ENCODE peak calls at places on chromosome 9, in four cellular contexts. Q is adrenal gland, O is body of pancreas, P is NT2/D1. U is an unnamed sample.

GRCh38 chr9:110152704-110153374 is 55.1 kb downstream of the C9orf152 start:
- DNase-seq in P (peak; percentile 38), Q (no peak), O (no peak), U (no peak)

GRCh38 chr9:128946945-128947422 is 419 bp downstream of the DOLK start:
- DNase-seq in P (no peak), Q (peak; percentile 62), O (peak; percentile 64), U (peak; percentile 40)

GRCh38 chr9:3525088-3525835 is 539 bp downstream of the RFX3 start:
- DNase-seq in Q (no peak), P (no peak), O (no peak), U (no peak)

GRCh38 chr9:89670806-89671434 is 66.1 kb downstream of the GADD45G start:
- DNase-seq in Q (no peak), O (no peak), P (no peak), U (no peak)

GRCh38 chr9:111400564-111400898 is 70.5 kb upstream of the OR2K2 start:
- DNase-seq in Q (no peak), O (no peak), P (no peak), U (no peak)

GRCh38 chr9:121246821-121247511 is 21.0 kb upstream of the GSN start:
- DNase-seq in Q (no peak), P (no peak), O (no peak), U (no peak)

GRCh38 chr9:136488247-136489214 is 5.7 kb upstream of the SEC16A start:
- DNase-seq in O (peak; percentile 89), Q (peak; percentile 81), P (peak; percentile 43), U (peak; percentile 84)

GRCh38 chr9:134211811-134212460 is 47.6 kb upstream of the RNU6ATAC start:
- DNase-seq in O (no peak), Q (no peak), P (no peak), U (no peak)

GRCh38 chr9:13665418-13666066 is 386.1 kb upstream of the MPDZ start:
- DNase-seq in O (no peak), Q (peak; percentile 6), P (no peak), U (no peak)

GRCh38 chr9:14910178-14910805 is at the start of gene FREM1:
- DNase-seq in O (peak; percentile 54), P (peak; percentile 46), Q (peak; percentile 18), U (peak; percentile 32)

GRCh38 chr9:20570756-20571155 is 51.5 kb downstream of the MLLT3 start:
- DNase-seq in Q (no peak), P (no peak), O (no peak), U (no peak)

GRCh38 chr9:37004424-37004935 is 29.6 kb downstream of the PAX5 start:
- DNase-seq in P (no peak), Q (no peak), O (no peak), U (no peak)

GRCh38 chr9:37002036-37002412 is 32.0 kb downstream of the PAX5 start:
- DNase-seq in P (no peak), Q (no peak), O (no peak), U (no peak)

GRCh38 chr9:37001461-37001860 is 32.6 kb downstream of the PAX5 start:
- DNase-seq in P (no peak), Q (no peak), O (no peak), U (no peak)

GRCh38 chr9:36999728-37000333 is 34.2 kb downstream of the PAX5 start:
- DNase-seq in Q (no peak), O (no peak), P (no peak), U (no peak)

GRCh38 chr9:37002413-37003217 is 31.5 kb downstream of the PAX5 start:
- DNase-seq in Q (no peak), P (no peak), O (no peak), U (no peak)
- H3K27me3 ChIP-seq in Q (peaks cover 43% of the 10 kb centered on the region), P (no peaks in the 10 kb centered on the region), O (peaks cover 17% of the 10 kb centered on the region), U (peaks cover 85% of the 10 kb centered on the region)

GRCh38 chr9:138007566-138008080 is 130.0 kb downstream of the CACNA1B start:
- DNase-seq in P (no peak), O (no peak), Q (no peak), U (no peak)
- H3K4me3 ChIP-seq in P (no peak overlapping the region), O (no peak overlapping the region), Q (no peak overlapping the region), U (no peak overlapping the region)

GRCh38 chr9:113702423-113702755 is 173.7 kb upstream of the ZNF618 start:
- DNase-seq in O (no peak), Q (no peak), P (no peak), U (no peak)
- H3K27me3 ChIP-seq in O (no peaks in the 10 kb centered on the region), Q (no peaks in the 10 kb centered on the region), P (no peaks in the 10 kb centered on the region), U (no peaks in the 10 kb centered on the region)

DNA sequence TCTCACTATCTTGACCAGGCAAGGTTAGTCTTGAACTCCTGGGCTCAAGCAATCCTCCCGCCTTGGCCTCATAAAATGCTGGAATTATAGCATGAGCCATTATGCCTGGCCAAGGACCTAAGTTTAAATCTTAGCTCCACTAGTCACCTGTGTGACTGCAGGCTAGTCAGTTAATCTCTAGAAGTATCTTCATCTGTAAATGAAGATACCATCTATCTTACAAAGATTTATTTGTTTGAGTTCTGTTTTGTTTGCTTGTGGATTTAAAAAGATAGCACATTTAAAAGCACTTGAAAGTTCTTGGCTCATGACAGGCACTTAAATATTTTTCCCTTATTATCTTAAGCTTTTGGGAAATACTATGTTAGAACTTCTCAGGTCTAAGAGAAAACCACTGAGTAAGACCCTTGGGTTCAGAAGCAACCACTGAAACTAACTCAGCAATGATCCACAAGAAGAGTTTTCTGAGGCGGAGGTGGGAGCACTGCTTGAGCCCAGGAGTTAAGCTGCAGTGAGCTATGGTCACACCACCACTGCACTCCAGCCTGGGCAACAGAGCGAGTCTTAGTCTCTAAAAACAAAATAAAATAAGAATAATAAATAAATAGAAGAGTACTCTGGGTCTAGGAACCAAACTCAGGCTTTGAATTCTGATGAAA is 19.1 kb downstream of the TMEM245 start:
- DNase-seq in Q (no peak), O (no peak), P (no peak), U (no peak)
- H3K4me3 ChIP-seq in Q (no peak overlapping the region), O (no peak overlapping the region), P (no peak overlapping the region), U (no peak overlapping the region)